ENCODE peak calls at places on chromosomes 13 and 19, in six cellular contexts. One of them, this sample, is unnamed.

GRCh38 chr13:48749699-48750473 is 96.2 kb downstream of the CYSLTR2 start:
- DNase-seq in AG10803: peak; percentile 91
- DNase-seq in heart left ventricle: peak; percentile 86
- DNase-seq in WTC11: peak; percentile 64
- DNase-seq in osteocyte: peak; percentile 88
- DNase-seq in nephron progenitor cell: peak; percentile 68
- DNase-seq in this sample: peak; percentile 75

GRCh38 chr13:35699805-35700204 is 223.3 kb upstream of the MAB21L1 start:
- DNase-seq in nephron progenitor cell: no peak
- DNase-seq in osteocyte: no peak
- DNase-seq in WTC11: no peak
- DNase-seq in AG10803: peak; percentile 97
- DNase-seq in heart left ventricle: no peak
- DNase-seq in this sample: no peak

GRCh38 chr19:9362905-9363304 is at the start of gene ZNF177:
- DNase-seq in WTC11: peak; percentile 17
- DNase-seq in AG10803: no peak
- DNase-seq in osteocyte: no peak
- DNase-seq in heart left ventricle: no peak
- DNase-seq in nephron progenitor cell: no peak
- DNase-seq in this sample: no peak

GRCh38 chr19:38734176-38734425 is 10.2 kb downstream of the CAPN12 start:
- DNase-seq in AG10803: no peak
- DNase-seq in nephron progenitor cell: no peak
- DNase-seq in WTC11: no peak
- DNase-seq in osteocyte: no peak
- DNase-seq in heart left ventricle: no peak
- DNase-seq in this sample: no peak

GRCh38 chr13:73365240-73365639 is 306.4 kb downstream of the KLF5 start:
- DNase-seq in WTC11: no peak
- DNase-seq in osteocyte: no peak
- DNase-seq in nephron progenitor cell: no peak
- DNase-seq in AG10803: no peak
- DNase-seq in heart left ventricle: no peak
- DNase-seq in this sample: peak; percentile 14

GRCh38 chr19:51821921-51822716 is 27.2 kb downstream of the FPR3 start:
- DNase-seq in nephron progenitor cell: no peak
- DNase-seq in heart left ventricle: no peak
- DNase-seq in WTC11: no peak
- DNase-seq in AG10803: peak; percentile 53
- DNase-seq in osteocyte: no peak
- DNase-seq in this sample: no peak

GRCh38 chr19:30711296-30711695 is 339.1 kb downstream of the ZNF536 start:
- DNase-seq in osteocyte: no peak
- DNase-seq in AG10803: no peak
- DNase-seq in nephron progenitor cell: peak; percentile 58
- DNase-seq in WTC11: no peak
- DNase-seq in heart left ventricle: no peak
- DNase-seq in this sample: no peak

GRCh38 chr13:101127741-101128353 is 288.5 kb downstream of the NALCN start:
- DNase-seq in WTC11: no peak
- DNase-seq in heart left ventricle: no peak
- DNase-seq in osteocyte: no peak
- DNase-seq in AG10803: peak; percentile 41
- DNase-seq in nephron progenitor cell: peak; percentile 30
- DNase-seq in this sample: no peak

GRCh38 chr13:29702912-29703351 is 107.4 kb upstream of the SLC7A1 start:
- DNase-seq in nephron progenitor cell: peak; percentile 24
- DNase-seq in AG10803: peak; percentile 93
- DNase-seq in osteocyte: no peak
- DNase-seq in WTC11: no peak
- DNase-seq in heart left ventricle: peak; percentile 66
- DNase-seq in this sample: no peak

GRCh38 chr13:33204130-33204927 is 81.2 kb downstream of the STARD13 start:
- DNase-seq in osteocyte: no peak
- DNase-seq in heart left ventricle: peak; percentile 63
- DNase-seq in nephron progenitor cell: no peak
- DNase-seq in WTC11: no peak
- DNase-seq in AG10803: peak; percentile 98
- DNase-seq in this sample: no peak

GRCh38 chr13:32883501-32883900 is 132.7 kb upstream of the KL start:
- DNase-seq in heart left ventricle: no peak
- DNase-seq in nephron progenitor cell: no peak
- DNase-seq in WTC11: no peak
- DNase-seq in osteocyte: no peak
- DNase-seq in AG10803: peak; percentile 43
- DNase-seq in this sample: no peak

GRCh38 chr19:412356-413355 is 3.7 kb upstream of the C2CD4C start:
- DNase-seq in AG10803: no peak
- DNase-seq in osteocyte: no peak
- DNase-seq in heart left ventricle: peak; percentile 52
- DNase-seq in nephron progenitor cell: peak; percentile 54
- DNase-seq in WTC11: peak; percentile 50
- DNase-seq in this sample: no peak

GRCh38 chr13:95579303-95579702 is 26.8 kb downstream of the CLDN10 start:
- DNase-seq in heart left ventricle: no peak
- DNase-seq in AG10803: no peak
- DNase-seq in nephron progenitor cell: no peak
- DNase-seq in WTC11: no peak
- DNase-seq in osteocyte: no peak
- DNase-seq in this sample: no peak

GRCh38 chr13:60312851-60313505 is 84.0 kb upstream of the TDRD3 start:
- DNase-seq in heart left ventricle: no peak
- DNase-seq in AG10803: no peak
- DNase-seq in nephron progenitor cell: no peak
- DNase-seq in osteocyte: no peak
- DNase-seq in WTC11: no peak
- DNase-seq in this sample: no peak

GRCh38 chr19:17953316-17953801 is 13.5 kb upstream of the KCNN1 start:
- DNase-seq in AG10803: no peak
- DNase-seq in osteocyte: no peak
- DNase-seq in WTC11: no peak
- DNase-seq in nephron progenitor cell: no peak
- DNase-seq in heart left ventricle: no peak
- DNase-seq in this sample: no peak

GRCh38 chr13:113646921-113647340 is 11.1 kb downstream of the ATP4B start:
- DNase-seq in osteocyte: no peak
- DNase-seq in heart left ventricle: no peak
- DNase-seq in nephron progenitor cell: no peak
- DNase-seq in WTC11: peak; percentile 5
- DNase-seq in AG10803: no peak
- DNase-seq in this sample: no peak

DNA sequence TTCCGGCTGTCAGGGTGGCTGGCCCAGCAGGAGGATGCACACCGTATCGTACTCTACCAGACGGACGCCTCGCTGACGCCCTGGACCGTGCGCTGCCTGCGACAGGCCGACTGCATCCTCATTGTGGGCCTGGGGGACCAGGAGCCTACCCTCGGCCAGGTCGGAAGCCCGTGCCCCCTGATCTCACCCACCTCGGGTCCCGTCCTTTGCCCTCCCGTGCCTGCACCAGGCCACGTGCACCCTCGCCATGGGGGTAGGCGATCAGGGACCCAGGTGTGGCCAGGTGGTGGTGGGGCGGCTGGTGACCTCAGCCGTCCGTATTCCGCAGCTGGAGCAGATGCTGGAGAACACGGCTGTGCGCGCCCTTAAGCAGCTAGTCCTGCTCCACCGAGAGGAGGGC is 19.0 kb downstream of the PNPLA6 start:
- DNase-seq in heart left ventricle: no peak
- DNase-seq in nephron progenitor cell: no peak
- DNase-seq in AG10803: no peak
- DNase-seq in osteocyte: no peak
- DNase-seq in WTC11: no peak
- DNase-seq in this sample: no peak
- TF ChIP-seq CTCF in heart left ventricle: no peak
- TF ChIP-seq CTCF in nephron progenitor cell: no peak
- TF ChIP-seq CTCF in AG10803: no peak
- TF ChIP-seq CTCF in osteocyte: no peak
- TF ChIP-seq CTCF in WTC11: no peak
- TF ChIP-seq CTCF in this sample: no peak

DNA sequence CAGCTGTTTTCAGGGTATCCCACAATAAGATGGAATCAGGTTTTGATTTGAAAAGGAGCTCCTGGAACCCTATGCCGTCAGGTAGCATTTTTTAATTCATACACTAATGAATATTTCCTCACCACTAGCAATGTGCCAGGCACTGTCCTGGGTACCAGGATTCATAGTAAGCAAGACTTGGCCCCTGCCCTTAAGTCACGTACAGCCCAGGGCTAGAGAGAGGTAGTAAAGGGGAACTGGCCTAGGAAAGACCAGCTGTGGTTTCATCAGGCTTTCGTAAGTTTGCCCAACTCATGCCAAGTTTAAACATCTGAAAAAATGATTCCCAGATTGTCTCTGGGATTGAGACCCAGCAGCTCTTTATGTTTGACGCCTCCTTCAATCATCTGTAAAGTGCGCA is 45.9 kb upstream of the AMER2 start:
- DNase-seq in heart left ventricle: no peak
- DNase-seq in AG10803: peak; percentile 7
- DNase-seq in nephron progenitor cell: no peak
- DNase-seq in osteocyte: no peak
- DNase-seq in WTC11: no peak
- DNase-seq in this sample: no peak
- TF ChIP-seq CTCF in heart left ventricle: no peak
- TF ChIP-seq CTCF in AG10803: no peak
- TF ChIP-seq CTCF in nephron progenitor cell: no peak
- TF ChIP-seq CTCF in osteocyte: no peak
- TF ChIP-seq CTCF in WTC11: no peak
- TF ChIP-seq CTCF in this sample: no peak

GRCh38 chr19:45279587-45280192 is 28.6 kb downstream of the MARK4 start:
- DNase-seq in AG10803: no peak
- DNase-seq in heart left ventricle: no peak
- DNase-seq in nephron progenitor cell: no peak
- DNase-seq in osteocyte: no peak
- DNase-seq in WTC11: no peak
- DNase-seq in this sample: no peak

GRCh38 chr19:45275370-45275971 is 24.4 kb downstream of the MARK4 start:
- DNase-seq in WTC11: no peak
- DNase-seq in nephron progenitor cell: no peak
- DNase-seq in osteocyte: no peak
- DNase-seq in AG10803: peak; percentile 11
- DNase-seq in heart left ventricle: no peak
- DNase-seq in this sample: no peak

GRCh38 chr19:45273532-45273877 is 22.4 kb downstream of the MARK4 start:
- DNase-seq in nephron progenitor cell: no peak
- DNase-seq in heart left ventricle: no peak
- DNase-seq in osteocyte: no peak
- DNase-seq in WTC11: no peak
- DNase-seq in AG10803: no peak
- DNase-seq in this sample: no peak

GRCh38 chr19:45278087-45278486 is 27.0 kb downstream of the MARK4 start:
- DNase-seq in osteocyte: no peak
- DNase-seq in heart left ventricle: no peak
- DNase-seq in AG10803: no peak
- DNase-seq in WTC11: no peak
- DNase-seq in nephron progenitor cell: no peak
- DNase-seq in this sample: no peak

DNA sequence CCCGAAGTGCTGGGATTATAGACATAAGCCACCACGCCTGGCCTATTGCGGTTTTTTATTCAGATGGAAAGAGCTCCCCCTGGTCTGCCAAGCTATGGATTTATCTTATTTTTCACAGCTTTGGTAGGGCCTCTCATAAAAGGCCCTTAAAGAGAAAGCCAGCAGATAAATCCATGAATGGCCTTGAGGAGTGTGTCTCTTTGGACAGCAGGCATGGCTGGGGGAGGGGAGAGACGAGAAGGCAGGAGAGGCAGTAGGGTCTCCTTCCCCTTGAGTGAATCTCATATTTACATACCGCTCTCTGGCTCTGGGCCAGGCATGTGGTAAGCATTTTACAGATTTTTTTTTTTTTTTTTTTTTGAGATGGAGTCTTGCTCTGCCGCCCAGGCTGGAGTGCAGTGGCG is 25.2 kb downstream of the MARK4 start:
- DNase-seq in AG10803: no peak
- DNase-seq in WTC11: no peak
- DNase-seq in osteocyte: no peak
- DNase-seq in heart left ventricle: no peak
- DNase-seq in nephron progenitor cell: no peak
- DNase-seq in this sample: no peak
- TF ChIP-seq CTCF in AG10803: no peak
- TF ChIP-seq CTCF in WTC11: no peak
- TF ChIP-seq CTCF in osteocyte: no peak
- TF ChIP-seq CTCF in heart left ventricle: no peak
- TF ChIP-seq CTCF in nephron progenitor cell: no peak
- TF ChIP-seq CTCF in this sample: no peak

GRCh38 chr19:12126707-12127106 is 13.4 kb downstream of the ZNF20 start:
- DNase-seq in nephron progenitor cell: no peak
- DNase-seq in heart left ventricle: no peak
- DNase-seq in AG10803: no peak
- DNase-seq in osteocyte: no peak
- DNase-seq in WTC11: peak; percentile 22
- DNase-seq in this sample: no peak
- TF ChIP-seq CTCF in nephron progenitor cell: no peak
- TF ChIP-seq CTCF in heart left ventricle: peak; percentile 65
- TF ChIP-seq CTCF in AG10803: peak; percentile 57
- TF ChIP-seq CTCF in osteocyte: peak; percentile 36
- TF ChIP-seq CTCF in WTC11: peak; percentile 39
- TF ChIP-seq CTCF in this sample: no peak

DNA sequence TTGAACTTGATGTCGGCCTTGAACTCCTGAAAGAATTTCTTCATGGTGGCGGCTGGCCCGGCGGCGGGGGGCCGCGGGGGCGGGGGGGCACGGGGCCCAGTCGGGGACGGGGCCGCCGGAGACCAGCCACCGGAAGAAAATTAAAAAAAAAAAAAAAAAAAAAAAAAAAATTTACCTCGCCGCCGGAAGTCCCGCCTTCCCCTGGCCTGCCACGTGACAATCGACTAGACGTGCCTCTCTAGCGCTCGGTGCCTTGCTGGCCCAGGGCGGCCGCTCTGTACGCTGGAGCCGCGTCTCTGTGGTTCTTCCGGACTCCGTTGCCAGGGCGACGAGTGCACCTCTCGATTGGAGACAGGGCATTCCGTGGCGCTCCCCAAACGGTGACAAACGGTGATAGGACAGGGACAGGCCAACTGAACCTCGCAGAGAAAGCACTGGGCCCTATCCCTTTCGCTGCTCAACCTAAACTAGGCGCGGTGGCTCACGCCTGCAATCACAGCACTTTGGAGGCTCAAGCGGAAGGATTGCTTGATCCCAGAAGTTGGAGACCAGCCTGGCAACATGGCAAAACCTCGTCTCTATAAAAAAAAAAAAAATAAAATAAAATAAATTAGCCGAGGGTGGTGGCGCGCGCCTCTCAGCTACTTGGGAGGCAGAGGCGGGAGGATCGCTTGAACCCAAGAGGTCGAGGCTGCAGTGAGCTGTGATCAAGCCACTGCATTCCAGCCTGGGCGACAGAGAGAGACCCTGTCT is at the start of gene UBXN6:
- DNase-seq in AG10803: peak; percentile 100
- DNase-seq in osteocyte: peak; percentile 98
- DNase-seq in WTC11: peak; percentile 98
- DNase-seq in nephron progenitor cell: peak; percentile 97
- DNase-seq in heart left ventricle: peak; percentile 98
- DNase-seq in this sample: peak; percentile 93
- TF ChIP-seq CTCF in AG10803: no peak
- TF ChIP-seq CTCF in osteocyte: no peak
- TF ChIP-seq CTCF in WTC11: no peak
- TF ChIP-seq CTCF in nephron progenitor cell: no peak
- TF ChIP-seq CTCF in heart left ventricle: no peak
- TF ChIP-seq CTCF in this sample: no peak